ENCODE peak calls at places on chromosome 22, in five cellular contexts. One of them, this sample, is unnamed.

GRCh38 chr22:32985899-32986772 is 72.0 kb downstream of the SYN3 start:
- DNase-seq in fibroblast of villous mesenchyme: peak; percentile 78
- DNase-seq in tibial nerve: peak; percentile 94
- DNase-seq in esophagus squamous epithelium: no peak
- DNase-seq in pancreas: peak; percentile 45
- DNase-seq in this sample: peak; percentile 18

GRCh38 chr22:17265649-17266248 is 46.5 kb upstream of the ADA2 start:
- DNase-seq in pancreas: no peak
- DNase-seq in tibial nerve: no peak
- DNase-seq in fibroblast of villous mesenchyme: no peak
- DNase-seq in esophagus squamous epithelium: no peak
- DNase-seq in this sample: no peak

GRCh38 chr22:25551396-25551795 is 13.1 kb upstream of the GRK3 start:
- DNase-seq in esophagus squamous epithelium: no peak
- DNase-seq in pancreas: no peak
- DNase-seq in fibroblast of villous mesenchyme: no peak
- DNase-seq in tibial nerve: no peak
- DNase-seq in this sample: no peak

GRCh38 chr22:36153756-36154155 is 6.8 kb downstream of the APOL3 start:
- DNase-seq in pancreas: no peak
- DNase-seq in fibroblast of villous mesenchyme: no peak
- DNase-seq in esophagus squamous epithelium: no peak
- DNase-seq in tibial nerve: no peak
- DNase-seq in this sample: no peak

GRCh38 chr22:28570697-28571373 is 108.8 kb downstream of the TTC28 start:
- DNase-seq in fibroblast of villous mesenchyme: peak; percentile 43
- DNase-seq in tibial nerve: no peak
- DNase-seq in esophagus squamous epithelium: no peak
- DNase-seq in pancreas: no peak
- DNase-seq in this sample: no peak

GRCh38 chr22:38403806-38404205 is 51.2 kb downstream of the KCNJ4 start:
- DNase-seq in tibial nerve: no peak
- DNase-seq in esophagus squamous epithelium: no peak
- DNase-seq in pancreas: no peak
- DNase-seq in fibroblast of villous mesenchyme: no peak
- DNase-seq in this sample: no peak

GRCh38 chr22:17906978-17907730 is 117.2 kb downstream of the MICAL3 start:
- DNase-seq in fibroblast of villous mesenchyme: no peak
- DNase-seq in tibial nerve: no peak
- DNase-seq in esophagus squamous epithelium: no peak
- DNase-seq in pancreas: no peak
- DNase-seq in this sample: no peak

GRCh38 chr22:28375761-28376534 is 303.7 kb downstream of the TTC28 start:
- DNase-seq in esophagus squamous epithelium: no peak
- DNase-seq in fibroblast of villous mesenchyme: no peak
- DNase-seq in pancreas: no peak
- DNase-seq in tibial nerve: no peak
- DNase-seq in this sample: no peak

GRCh38 chr22:28027453-28028448 is 108.7 kb upstream of the PITPNB start:
- DNase-seq in pancreas: no peak
- DNase-seq in tibial nerve: peak; percentile 45
- DNase-seq in fibroblast of villous mesenchyme: no peak
- DNase-seq in esophagus squamous epithelium: no peak
- DNase-seq in this sample: no peak

GRCh38 chr22:41447435-41448188 is 1.0 kb upstream of the TOB2 start:
- DNase-seq in esophagus squamous epithelium: no peak
- DNase-seq in fibroblast of villous mesenchyme: peak; percentile 68
- DNase-seq in tibial nerve: peak; percentile 58
- DNase-seq in pancreas: peak; percentile 67
- DNase-seq in this sample: no peak

GRCh38 chr22:46113910-46114517 is 36.3 kb upstream of the PPARA start:
- DNase-seq in fibroblast of villous mesenchyme: no peak
- DNase-seq in pancreas: peak; percentile 11
- DNase-seq in tibial nerve: no peak
- DNase-seq in esophagus squamous epithelium: no peak
- DNase-seq in this sample: no peak

GRCh38 chr22:33544707-33545106 is 375.6 kb downstream of the LARGE1 start:
- DNase-seq in pancreas: no peak
- DNase-seq in fibroblast of villous mesenchyme: peak; percentile 28
- DNase-seq in esophagus squamous epithelium: no peak
- DNase-seq in tibial nerve: no peak
- DNase-seq in this sample: no peak

GRCh38 chr22:38139901-38140300 is 29.4 kb upstream of the BAIAP2L2 start:
- DNase-seq in pancreas: no peak
- DNase-seq in fibroblast of villous mesenchyme: no peak
- DNase-seq in esophagus squamous epithelium: no peak
- DNase-seq in tibial nerve: no peak
- DNase-seq in this sample: no peak

GRCh38 chr22:49617264-49617663 is 210.4 kb downstream of the BRD1 start:
- DNase-seq in esophagus squamous epithelium: no peak
- DNase-seq in pancreas: no peak
- DNase-seq in tibial nerve: no peak
- DNase-seq in fibroblast of villous mesenchyme: no peak
- DNase-seq in this sample: no peak

GRCh38 chr22:21734540-21735197 is 925 bp downstream of the YPEL1 start:
- DNase-seq in esophagus squamous epithelium: no peak
- DNase-seq in pancreas: no peak
- DNase-seq in tibial nerve: no peak
- DNase-seq in fibroblast of villous mesenchyme: no peak
- DNase-seq in this sample: no peak

GRCh38 chr22:28674121-28674563 is 5.5 kb downstream of the TTC28 start:
- DNase-seq in fibroblast of villous mesenchyme: peak; percentile 72
- DNase-seq in pancreas: no peak
- DNase-seq in tibial nerve: no peak
- DNase-seq in esophagus squamous epithelium: no peak
- DNase-seq in this sample: peak; percentile 58

GRCh38 chr22:46849951-46850350 is 87.5 kb downstream of the TBC1D22A start:
- DNase-seq in tibial nerve: no peak
- DNase-seq in fibroblast of villous mesenchyme: no peak
- DNase-seq in pancreas: no peak
- DNase-seq in esophagus squamous epithelium: no peak
- DNase-seq in this sample: no peak

GRCh38 chr22:38080847-38081635 is 2.9 kb downstream of the SLC16A8 start:
- DNase-seq in tibial nerve: no peak
- DNase-seq in fibroblast of villous mesenchyme: no peak
- DNase-seq in esophagus squamous epithelium: no peak
- DNase-seq in pancreas: no peak
- DNase-seq in this sample: no peak

GRCh38 chr22:38085056-38085455 is 1.1 kb upstream of the SLC16A8 start:
- DNase-seq in esophagus squamous epithelium: no peak
- DNase-seq in fibroblast of villous mesenchyme: no peak
- DNase-seq in tibial nerve: no peak
- DNase-seq in pancreas: no peak
- DNase-seq in this sample: no peak

GRCh38 chr22:49638788-49639187 is 188.9 kb downstream of the BRD1 start:
- DNase-seq in tibial nerve: no peak
- DNase-seq in esophagus squamous epithelium: no peak
- DNase-seq in fibroblast of villous mesenchyme: no peak
- DNase-seq in pancreas: no peak
- DNase-seq in this sample: no peak

GRCh38 chr22:40076702-40077645 is 82.2 kb downstream of the FAM83F start:
- DNase-seq in pancreas: no peak
- DNase-seq in fibroblast of villous mesenchyme: peak; percentile 19
- DNase-seq in tibial nerve: no peak
- DNase-seq in esophagus squamous epithelium: no peak
- DNase-seq in this sample: no peak

GRCh38 chr22:47997612-47998011 is 1235.2 kb downstream of the TBC1D22A start:
- DNase-seq in tibial nerve: no peak
- DNase-seq in esophagus squamous epithelium: no peak
- DNase-seq in fibroblast of villous mesenchyme: no peak
- DNase-seq in pancreas: no peak
- DNase-seq in this sample: no peak

GRCh38 chr22:17942721-17943120 is 81.6 kb downstream of the MICAL3 start:
- DNase-seq in tibial nerve: no peak
- DNase-seq in esophagus squamous epithelium: no peak
- DNase-seq in fibroblast of villous mesenchyme: no peak
- DNase-seq in pancreas: no peak
- DNase-seq in this sample: no peak

GRCh38 chr22:27648853-27649252 is 152.7 kb downstream of the MN1 start:
- DNase-seq in tibial nerve: no peak
- DNase-seq in esophagus squamous epithelium: no peak
- DNase-seq in fibroblast of villous mesenchyme: no peak
- DNase-seq in pancreas: no peak
- DNase-seq in this sample: no peak

GRCh38 chr22:28419916-28420315 is 259.7 kb downstream of the TTC28 start:
- DNase-seq in pancreas: no peak
- DNase-seq in fibroblast of villous mesenchyme: no peak
- DNase-seq in esophagus squamous epithelium: no peak
- DNase-seq in tibial nerve: no peak
- DNase-seq in this sample: no peak

GRCh38 chr22:20991252-20992055 is 9.4 kb downstream of the LZTR1 start:
- DNase-seq in tibial nerve: no peak
- DNase-seq in pancreas: no peak
- DNase-seq in esophagus squamous epithelium: no peak
- DNase-seq in fibroblast of villous mesenchyme: no peak
- DNase-seq in this sample: no peak

GRCh38 chr22:38707346-38707745 is 1.6 kb downstream of the GTPBP1 start:
- DNase-seq in esophagus squamous epithelium: no peak
- DNase-seq in pancreas: no peak
- DNase-seq in tibial nerve: no peak
- DNase-seq in fibroblast of villous mesenchyme: peak; percentile 68
- DNase-seq in this sample: no peak

GRCh38 chr22:24105661-24106060 is 75.6 kb upstream of the SUSD2 start:
- DNase-seq in esophagus squamous epithelium: no peak
- DNase-seq in pancreas: no peak
- DNase-seq in tibial nerve: no peak
- DNase-seq in fibroblast of villous mesenchyme: no peak
- DNase-seq in this sample: no peak

GRCh38 chr22:24107668-24108067 is 73.6 kb upstream of the SUSD2 start:
- DNase-seq in pancreas: peak; percentile 36
- DNase-seq in fibroblast of villous mesenchyme: peak; percentile 73
- DNase-seq in esophagus squamous epithelium: no peak
- DNase-seq in tibial nerve: peak; percentile 88
- DNase-seq in this sample: no peak

GRCh38 chr22:24109649-24110048 is 71.6 kb upstream of the SUSD2 start:
- DNase-seq in esophagus squamous epithelium: no peak
- DNase-seq in pancreas: no peak
- DNase-seq in fibroblast of villous mesenchyme: no peak
- DNase-seq in tibial nerve: no peak
- DNase-seq in this sample: no peak

GRCh38 chr22:24106385-24107381 is 74.6 kb upstream of the SUSD2 start:
- DNase-seq in tibial nerve: no peak
- DNase-seq in pancreas: no peak
- DNase-seq in fibroblast of villous mesenchyme: no peak
- DNase-seq in esophagus squamous epithelium: no peak
- DNase-seq in this sample: peak; percentile 22

DNA sequence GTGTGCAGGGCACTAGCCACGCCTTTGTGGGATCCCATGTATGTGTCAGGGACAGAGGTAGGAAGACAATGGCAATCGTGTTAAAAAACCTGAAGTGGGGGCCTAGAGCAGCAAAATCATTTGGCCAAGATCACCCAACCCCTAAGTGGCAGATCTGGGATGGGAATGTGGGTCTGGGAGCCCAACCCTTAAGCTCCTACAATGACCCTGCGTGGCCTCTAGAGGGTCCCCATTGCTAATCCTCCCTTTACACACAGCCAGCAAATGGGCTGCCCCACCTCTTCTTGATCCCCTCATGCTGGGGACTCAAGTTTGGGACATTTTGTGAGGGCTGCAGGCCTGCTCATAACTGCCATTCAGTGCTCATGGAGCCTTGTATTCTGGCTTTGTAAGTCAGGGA is 73.2 kb upstream of the SUSD2 start:
- DNase-seq in fibroblast of villous mesenchyme: no peak
- DNase-seq in pancreas: no peak
- DNase-seq in esophagus squamous epithelium: no peak
- DNase-seq in tibial nerve: no peak
- DNase-seq in this sample: no peak
- TF ChIP-seq CTCF in fibroblast of villous mesenchyme: no peak
- TF ChIP-seq CTCF in pancreas: no peak
- TF ChIP-seq CTCF in esophagus squamous epithelium: no peak
- TF ChIP-seq CTCF in tibial nerve: no peak
- TF ChIP-seq CTCF in this sample: no peak

DNA sequence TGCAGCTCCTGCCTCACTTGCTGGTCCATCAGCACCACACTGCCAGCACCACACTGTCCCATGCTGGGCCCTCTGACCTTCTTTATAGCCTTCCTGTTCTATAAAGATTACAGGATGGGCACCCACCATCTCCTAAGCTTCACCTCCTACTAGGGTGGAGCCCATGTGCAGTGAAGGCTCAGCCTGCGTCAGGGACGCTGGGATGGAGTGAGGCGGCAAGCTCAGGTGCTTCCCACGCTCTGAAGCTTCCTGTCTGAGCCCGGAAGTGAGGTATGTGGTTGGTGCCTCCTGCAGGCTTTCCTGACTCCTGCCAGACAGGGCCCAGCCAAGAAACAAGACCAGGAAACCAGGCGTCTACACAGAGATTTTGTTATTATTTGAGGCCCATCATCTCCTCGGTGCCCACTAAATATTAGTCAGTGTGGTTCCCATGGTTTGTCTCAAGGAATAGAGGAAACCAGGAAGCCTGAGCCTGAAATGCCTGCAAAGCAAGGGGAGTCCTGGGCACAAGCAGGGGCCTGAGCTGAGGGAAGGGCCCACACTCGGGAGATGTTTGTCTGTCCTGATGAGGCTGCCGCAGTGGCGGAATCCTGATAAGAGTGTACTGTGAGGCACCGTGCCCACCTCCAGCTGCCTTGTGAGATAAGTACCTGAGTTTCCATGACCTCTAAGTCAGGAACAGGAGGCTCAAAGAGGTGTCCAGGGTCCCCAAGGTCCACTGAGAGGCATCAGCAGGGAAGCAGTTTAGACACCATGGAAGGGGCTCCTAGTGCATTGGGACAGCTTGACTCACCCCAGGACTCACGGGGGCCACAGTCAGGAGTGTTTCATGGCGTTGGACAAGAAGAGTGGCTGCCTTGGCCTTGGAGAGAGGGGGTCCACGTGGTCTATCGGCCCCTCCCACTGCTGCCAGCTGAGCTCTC is 22.0 kb downstream of the RSPH14 start:
- DNase-seq in esophagus squamous epithelium: no peak
- DNase-seq in tibial nerve: no peak
- DNase-seq in pancreas: no peak
- DNase-seq in fibroblast of villous mesenchyme: no peak
- DNase-seq in this sample: no peak
- TF ChIP-seq CTCF in esophagus squamous epithelium: no peak
- TF ChIP-seq CTCF in tibial nerve: no peak
- TF ChIP-seq CTCF in pancreas: no peak
- TF ChIP-seq CTCF in fibroblast of villous mesenchyme: no peak
- TF ChIP-seq CTCF in this sample: no peak

DNA sequence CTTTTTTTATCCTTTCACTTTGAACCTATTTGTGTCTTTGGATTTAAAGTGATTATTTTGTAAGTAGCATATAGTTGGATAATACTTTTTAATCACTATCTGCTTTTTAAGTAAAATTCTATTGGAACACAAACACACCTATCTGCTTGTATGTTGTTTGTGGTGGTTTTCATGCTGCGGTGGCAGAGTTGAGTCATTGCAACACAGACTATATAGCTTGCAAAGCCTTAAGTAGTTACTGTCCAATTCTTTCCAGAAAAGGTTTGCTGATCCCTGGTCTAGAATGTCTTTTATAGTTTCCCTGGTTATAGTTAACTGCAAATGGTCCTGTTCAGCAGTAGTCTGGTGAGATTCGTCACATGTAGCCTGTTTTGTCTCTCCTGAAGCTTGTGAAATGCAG is 21.5 kb downstream of the SHANK3 start:
- DNase-seq in tibial nerve: no peak
- DNase-seq in fibroblast of villous mesenchyme: peak; percentile 35
- DNase-seq in esophagus squamous epithelium: no peak
- DNase-seq in pancreas: no peak
- DNase-seq in this sample: no peak
- TF ChIP-seq CTCF in tibial nerve: no peak
- TF ChIP-seq CTCF in fibroblast of villous mesenchyme: no peak
- TF ChIP-seq CTCF in esophagus squamous epithelium: no peak
- TF ChIP-seq CTCF in pancreas: no peak
- TF ChIP-seq CTCF in this sample: no peak

GRCh38 chr22:29956680-29957079 is 73.7 kb downstream of the MTMR3 start:
- DNase-seq in esophagus squamous epithelium: no peak
- DNase-seq in fibroblast of villous mesenchyme: no peak
- DNase-seq in pancreas: no peak
- DNase-seq in tibial nerve: no peak
- DNase-seq in this sample: no peak
- TF ChIP-seq CTCF in esophagus squamous epithelium: no peak
- TF ChIP-seq CTCF in fibroblast of villous mesenchyme: no peak
- TF ChIP-seq CTCF in pancreas: no peak
- TF ChIP-seq CTCF in tibial nerve: no peak
- TF ChIP-seq CTCF in this sample: no peak